ENCODE peak calls at places on chromosomes 1 and 21, in six cellular contexts. Q is GM23338, E is stomach, H is HepG2, N is spleen, F is HCT116. S is an unnamed sample.

GRCh38 chr1:187465441-187465840 is 636.7 kb downstream of the PLA2G4A start:
- DNase-seq in Q (no peak), E (no peak), H (no peak), N (no peak), F (no peak), S (no peak)

GRCh38 chr1:164440222-164440621 is 118.8 kb upstream of the PBX1 start:
- DNase-seq in Q (peak), E (no peak), H (no peak), N (no peak), F (no peak), S (no peak)

GRCh38 chr1:186974774-186975181 is 146.0 kb downstream of the PLA2G4A start:
- DNase-seq in Q (no peak), E (no peak), H (no peak), N (no peak), F (no peak), S (peak)

GRCh38 chr1:29217633-29218032 is 13.1 kb downstream of the MECR start:
- DNase-seq in Q (no peak), E (no peak), H (no peak), N (no peak), F (no peak), S (no peak)

GRCh38 chr1:45196863-45197262 is 9.5 kb downstream of the ZSWIM5 start:
- DNase-seq in Q (no peak), E (no peak), H (no peak), N (no peak), F (no peak), S (no peak)

GRCh38 chr1:81186271-81186670 is 614.5 kb upstream of the ADGRL2 start:
- DNase-seq in Q (no peak), E (no peak), H (no peak), N (no peak), F (no peak), S (no peak)

GRCh38 chr1:96416111-96416595 is 305.4 kb upstream of the PTBP2 start:
- DNase-seq in Q (no peak), E (no peak), H (no peak), N (no peak), F (no peak), S (no peak)

GRCh38 chr1:117110774-117111173 is 10.8 kb downstream of the TRIM45 start:
- DNase-seq in Q (no peak), E (no peak), H (no peak), N (no peak), F (no peak), S (no peak)

GRCh38 chr1:199394856-199395255 is 632.7 kb upstream of the NR5A2 start:
- DNase-seq in Q (no peak), E (no peak), H (no peak), N (no peak), F (no peak), S (no peak)

GRCh38 chr1:205538211-205538840 is 33.9 kb downstream of the CDK18 start:
- DNase-seq in Q (peak), E (peak), H (no peak), N (no peak), F (no peak), S (no peak)

GRCh38 chr1:109186704-109187071 is 27.0 kb upstream of the SARS1 start:
- DNase-seq in Q (no peak), E (no peak), H (no peak), N (no peak), F (no peak), S (no peak)

GRCh38 chr1:78102082-78102481 is 56.3 kb downstream of the GIPC2 start:
- DNase-seq in Q (no peak), E (no peak), H (no peak), N (no peak), F (no peak), S (no peak)

GRCh38 chr21:27804515-27804914 is 837.6 kb upstream of the ADAMTS5 start:
- DNase-seq in Q (peak), E (no peak), H (no peak), N (no peak), F (no peak), S (no peak)

GRCh38 chr1:6141601-6142000 is 38.5 kb downstream of the CHD5 start:
- DNase-seq in Q (peak), E (no peak), H (no peak), N (no peak), F (no peak), S (no peak)

GRCh38 chr1:33348676-33349080 is 27.8 kb upstream of the A3GALT2 start:
- DNase-seq in Q (no peak), E (no peak), H (no peak), N (peak), F (no peak), S (no peak)

GRCh38 chr1:61486783-61487505 is 238.0 kb downstream of the TM2D1 start:
- DNase-seq in Q (no peak), E (no peak), H (no peak), N (no peak), F (no peak), S (no peak)

GRCh38 chr1:45446950-45447672 is 43.9 kb downstream of the TESK2 start:
- DNase-seq in Q (no peak), E (no peak), H (no peak), N (no peak), F (no peak), S (no peak)

GRCh38 chr1:20376171-20376570 is 85.5 kb downstream of the VWA5B1 start:
- DNase-seq in Q (no peak), E (no peak), H (no peak), N (no peak), F (no peak), S (no peak)

GRCh38 chr1:145706282-145706681 is 886 bp downstream of the PDZK1 start:
- DNase-seq in Q (no peak), E (no peak), H (no peak), N (no peak), F (peak), S (no peak)

GRCh38 chr1:4768553-4768952 is 114.1 kb downstream of the AJAP1 start:
- DNase-seq in Q (no peak), E (no peak), H (no peak), N (peak), F (no peak), S (no peak)

GRCh38 chr1:215055281-215055935 is 27.1 kb upstream of the KCNK2 start:
- DNase-seq in Q (peak), E (no peak), H (no peak), N (no peak), F (no peak), S (no peak)

DNA sequence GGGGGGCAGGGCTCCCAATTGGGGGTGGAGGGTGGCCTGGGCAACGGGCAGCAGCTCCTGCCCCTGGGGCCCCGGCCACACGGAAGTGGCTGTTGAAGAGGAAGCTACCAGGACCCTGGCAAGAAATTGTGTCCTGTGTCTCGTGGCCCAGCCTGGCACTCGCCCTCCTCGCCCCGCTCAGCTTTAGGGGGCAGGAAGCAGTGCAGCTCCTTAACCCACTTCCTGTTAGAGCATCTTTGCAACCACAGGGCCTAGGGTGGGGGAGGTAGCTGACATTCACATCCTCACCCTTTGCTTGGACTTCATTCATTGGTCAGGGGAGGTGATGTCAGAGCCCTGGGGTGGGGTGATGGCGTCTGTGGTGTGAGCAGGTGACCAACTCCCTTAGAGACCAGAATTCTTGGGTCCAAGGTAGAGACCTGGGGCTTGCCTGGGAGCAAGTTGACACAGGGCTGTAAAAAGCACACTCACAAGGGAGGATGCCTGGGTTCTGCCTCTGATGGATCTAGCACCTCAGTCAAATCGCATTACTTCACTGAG is at the start of gene ARHGAP30:
- DNase-seq in Q (peak), E (peak), H (no peak), N (peak), F (no peak), S (no peak)
- TF ChIP-seq POLR2AphosphoS5 in Q (no peak), E (peak), H (no peak), N (peak), F (no peak), S (no peak)

DNA sequence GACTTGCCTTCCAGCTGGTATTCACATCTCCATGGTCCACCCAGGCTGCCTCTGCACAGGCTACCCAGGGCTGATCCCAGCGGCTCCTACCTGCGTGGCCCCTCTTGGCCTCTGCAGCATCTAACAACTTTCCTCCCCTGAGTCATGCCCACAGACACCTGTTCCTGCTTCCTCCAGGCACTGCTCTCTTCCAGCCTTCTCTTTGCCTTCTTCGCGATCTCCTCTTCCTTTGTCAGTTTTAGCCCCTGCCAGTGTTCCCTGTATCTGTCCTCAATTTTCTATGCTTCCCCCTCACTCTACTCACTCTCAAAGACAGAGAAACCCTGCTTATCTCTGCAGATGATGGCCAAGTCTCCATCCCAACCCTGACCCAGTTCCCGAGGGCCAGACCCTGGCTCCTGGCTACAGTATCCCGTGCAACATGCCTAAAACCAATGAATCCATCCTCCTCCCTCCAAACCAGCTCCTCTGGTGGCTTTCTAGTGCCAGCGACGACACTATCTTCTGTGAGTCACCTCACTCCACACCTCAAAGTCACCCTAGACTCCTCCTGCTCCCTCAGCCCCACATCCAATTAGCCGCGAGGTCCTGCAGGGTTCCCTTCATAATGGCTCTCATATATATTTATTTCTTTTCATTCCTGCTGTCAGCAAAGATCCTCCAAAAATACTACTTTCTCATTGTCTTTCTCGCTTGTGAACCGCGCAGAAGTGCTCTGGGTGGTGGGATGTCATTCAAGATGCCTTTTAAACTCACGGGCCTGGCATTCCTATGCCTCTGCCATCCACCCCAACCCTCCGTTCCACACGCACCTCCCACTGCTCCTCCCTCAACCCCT is 259.2 kb downstream of the TOMM20 start:
- DNase-seq in Q (no peak), E (no peak), H (no peak), N (no peak), F (no peak), S (no peak)
- H3K4me3 ChIP-seq in Q (no peak), E (no peak), H (no peak), N (no peak), F (no peak), S (no peak)

DNA sequence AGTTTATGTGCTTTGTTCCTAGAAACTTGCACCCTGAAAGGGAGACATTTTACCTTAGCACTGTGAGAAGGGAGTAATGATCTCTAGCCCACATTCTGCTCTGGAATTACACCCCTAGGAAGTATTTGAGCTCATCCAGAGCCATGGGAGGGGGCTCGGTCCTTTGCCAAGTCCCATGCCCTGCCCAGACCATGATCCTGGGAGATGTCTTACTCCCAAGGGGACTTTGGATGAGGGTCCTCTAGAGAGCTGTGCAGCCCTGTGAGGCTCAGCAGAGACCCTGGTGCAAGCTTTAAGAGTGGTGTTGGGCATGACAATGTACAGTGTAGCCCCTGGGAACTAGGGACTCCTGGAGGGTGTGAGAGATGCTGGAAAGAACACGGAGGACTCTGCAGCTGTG is 241.4 kb downstream of the HHAT start:
- DNase-seq in Q (no peak), E (no peak), H (no peak), N (no peak), F (no peak), S (no peak)
- H3K27ac ChIP-seq in Q (no peak), E (no peak), H (no peak), N (no peak), F (no peak), S (no peak)

GRCh38 chr1:160767417-160768294 is 28.3 kb upstream of the LY9 start:
- DNase-seq in Q (no peak), E (no peak), H (no peak), N (no peak), F (no peak), S (no peak)
- TF ChIP-seq POLR2AphosphoS5 in Q (no peak), E (no peak), H (no peak), N (no peak), F (no peak), S (no peak)

GRCh38 chr1:185539277-185539943 is 194.8 kb upstream of the HMCN1 start:
- DNase-seq in Q (no peak), E (no peak), H (no peak), N (no peak), F (no peak), S (no peak)
- H3K4me3 ChIP-seq in Q (no peak), E (no peak), H (no peak), N (no peak), F (no peak), S (no peak)

GRCh38 chr1:94068831-94069648 is 51.9 kb downstream of the ABCA4 start:
- DNase-seq in Q (no peak), E (peak), H (peak), N (no peak), F (no peak), S (no peak)
- H3K27ac ChIP-seq in Q (no peak), E (peak), H (peak), N (no peak), F (peak), S (no peak)

GRCh38 chr1:58900401-58900800 is 116.6 kb upstream of the JUN start:
- DNase-seq in Q (no peak), E (no peak), H (no peak), N (no peak), F (no peak), S (no peak)

GRCh38 chr1:58896211-58897183 is 112.7 kb upstream of the JUN start:
- DNase-seq in Q (no peak), E (peak), H (no peak), N (peak), F (no peak), S (no peak)

GRCh38 chr1:58901008-58901407 is 117.2 kb upstream of the JUN start:
- DNase-seq in Q (no peak), E (no peak), H (peak), N (no peak), F (no peak), S (no peak)

GRCh38 chr1:58899581-58900271 is 115.9 kb upstream of the JUN start:
- DNase-seq in Q (no peak), E (no peak), H (no peak), N (no peak), F (no peak), S (no peak)

GRCh38 chr1:58898739-58899580 is 115.1 kb upstream of the JUN start:
- DNase-seq in Q (no peak), E (no peak), H (peak), N (peak), F (no peak), S (no peak)
- TF ChIP-seq POLR2AphosphoS5 in Q (no peak), E (peak), H (no peak), N (peak), F (no peak), S (no peak)

GRCh38 chr1:240998441-240999015 is 358.5 kb downstream of the RGS7 start:
- DNase-seq in Q (no peak), E (no peak), H (peak), N (no peak), F (no peak), S (no peak)
- H3K4me3 ChIP-seq in Q (no peak), E (no peak), H (no peak), N (no peak), F (no peak), S (no peak)

GRCh38 chr1:54199151-54199764 is 572 bp downstream of the CYB5RL start:
- DNase-seq in Q (peak), E (no peak), H (peak), N (no peak), F (no peak), S (no peak)
- H3K27ac ChIP-seq in Q (no peak), E (peak), H (peak), N (no peak), F (peak), S (no peak)

S was measured in SK-N-MC.